ENCODE peak calls at places on chromosomes 5 and 9, in ten cellular contexts. One of them, this sample, is unnamed.

GRCh38 chr9:115262477-115262876 is 144.5 kb upstream of the TNC start:
- DNase-seq in adrenal gland: peak
- DNase-seq in uterus: peak
- DNase-seq in nephron progenitor cell: no peak
- DNase-seq in upper lobe of right lung: peak
- DNase-seq in NCI-H510A treated with DMSO at 0.1 percent for 48 hours: peak
- DNase-seq in A549: peak
- DNase-seq in Right ventricle myocardium inferior: peak
- DNase-seq in amniotic stem cell: no peak
- DNase-seq in activated CD8-positive, alpha-beta memory T cell treated with anti-CD3 and anti-CD28 coated beads for 1 hour: no peak
- DNase-seq in this sample: no peak

GRCh38 chr5:33936381-33937016 is at the start of gene RXFP3:
- DNase-seq in adrenal gland: peak
- DNase-seq in upper lobe of right lung: no peak
- DNase-seq in nephron progenitor cell: no peak
- DNase-seq in NCI-H510A treated with DMSO at 0.1 percent for 48 hours: no peak
- DNase-seq in amniotic stem cell: no peak
- DNase-seq in uterus: no peak
- DNase-seq in A549: no peak
- DNase-seq in activated CD8-positive, alpha-beta memory T cell treated with anti-CD3 and anti-CD28 coated beads for 1 hour: no peak
- DNase-seq in Right ventricle myocardium inferior: no peak
- DNase-seq in this sample: no peak

GRCh38 chr9:100277166-100277979 is 75.4 kb downstream of the TEX10 start:
- DNase-seq in NCI-H510A treated with DMSO at 0.1 percent for 48 hours: no peak
- DNase-seq in nephron progenitor cell: no peak
- DNase-seq in upper lobe of right lung: no peak
- DNase-seq in activated CD8-positive, alpha-beta memory T cell treated with anti-CD3 and anti-CD28 coated beads for 1 hour: no peak
- DNase-seq in uterus: no peak
- DNase-seq in adrenal gland: no peak
- DNase-seq in Right ventricle myocardium inferior: no peak
- DNase-seq in amniotic stem cell: no peak
- DNase-seq in A549: no peak
- DNase-seq in this sample: no peak

GRCh38 chr9:78028926-78029325 is 2.7 kb downstream of the GNAQ start:
- DNase-seq in upper lobe of right lung: no peak
- DNase-seq in activated CD8-positive, alpha-beta memory T cell treated with anti-CD3 and anti-CD28 coated beads for 1 hour: no peak
- DNase-seq in amniotic stem cell: no peak
- DNase-seq in Right ventricle myocardium inferior: no peak
- DNase-seq in NCI-H510A treated with DMSO at 0.1 percent for 48 hours: no peak
- DNase-seq in A549: no peak
- DNase-seq in adrenal gland: no peak
- DNase-seq in uterus: no peak
- DNase-seq in nephron progenitor cell: no peak
- DNase-seq in this sample: peak

GRCh38 chr5:139640432-139641115 is 7.6 kb upstream of the CXXC5 start:
- DNase-seq in nephron progenitor cell: no peak
- DNase-seq in NCI-H510A treated with DMSO at 0.1 percent for 48 hours: no peak
- DNase-seq in uterus: no peak
- DNase-seq in upper lobe of right lung: no peak
- DNase-seq in amniotic stem cell: no peak
- DNase-seq in activated CD8-positive, alpha-beta memory T cell treated with anti-CD3 and anti-CD28 coated beads for 1 hour: no peak
- DNase-seq in adrenal gland: no peak
- DNase-seq in A549: no peak
- DNase-seq in Right ventricle myocardium inferior: peak
- DNase-seq in this sample: no peak

GRCh38 chr5:134738963-134739661 is 764 bp downstream of the CAMLG start:
- DNase-seq in uterus: no peak
- DNase-seq in amniotic stem cell: peak
- DNase-seq in adrenal gland: peak
- DNase-seq in activated CD8-positive, alpha-beta memory T cell treated with anti-CD3 and anti-CD28 coated beads for 1 hour: no peak
- DNase-seq in NCI-H510A treated with DMSO at 0.1 percent for 48 hours: peak
- DNase-seq in nephron progenitor cell: peak
- DNase-seq in A549: peak
- DNase-seq in upper lobe of right lung: peak
- DNase-seq in Right ventricle myocardium inferior: no peak
- DNase-seq in this sample: peak

GRCh38 chr5:111582962-111583669 is 70.8 kb upstream of the STARD4 start:
- DNase-seq in Right ventricle myocardium inferior: no peak
- DNase-seq in upper lobe of right lung: no peak
- DNase-seq in amniotic stem cell: peak
- DNase-seq in nephron progenitor cell: no peak
- DNase-seq in uterus: no peak
- DNase-seq in adrenal gland: no peak
- DNase-seq in NCI-H510A treated with DMSO at 0.1 percent for 48 hours: no peak
- DNase-seq in A549: no peak
- DNase-seq in activated CD8-positive, alpha-beta memory T cell treated with anti-CD3 and anti-CD28 coated beads for 1 hour: no peak
- DNase-seq in this sample: no peak

GRCh38 chr5:117473075-117473595 is 898.5 kb upstream of the SEMA6A start:
- DNase-seq in NCI-H510A treated with DMSO at 0.1 percent for 48 hours: no peak
- DNase-seq in uterus: no peak
- DNase-seq in amniotic stem cell: no peak
- DNase-seq in activated CD8-positive, alpha-beta memory T cell treated with anti-CD3 and anti-CD28 coated beads for 1 hour: no peak
- DNase-seq in upper lobe of right lung: no peak
- DNase-seq in adrenal gland: no peak
- DNase-seq in nephron progenitor cell: no peak
- DNase-seq in Right ventricle myocardium inferior: no peak
- DNase-seq in A549: no peak
- DNase-seq in this sample: no peak

GRCh38 chr9:68808481-68808880 is 103.4 kb downstream of the PIP5K1B start:
- DNase-seq in activated CD8-positive, alpha-beta memory T cell treated with anti-CD3 and anti-CD28 coated beads for 1 hour: no peak
- DNase-seq in amniotic stem cell: no peak
- DNase-seq in adrenal gland: no peak
- DNase-seq in A549: no peak
- DNase-seq in uterus: no peak
- DNase-seq in nephron progenitor cell: no peak
- DNase-seq in upper lobe of right lung: no peak
- DNase-seq in Right ventricle myocardium inferior: no peak
- DNase-seq in NCI-H510A treated with DMSO at 0.1 percent for 48 hours: no peak
- DNase-seq in this sample: no peak

GRCh38 chr5:6404129-6404528 is 25.8 kb upstream of the MED10 start:
- DNase-seq in Right ventricle myocardium inferior: no peak
- DNase-seq in activated CD8-positive, alpha-beta memory T cell treated with anti-CD3 and anti-CD28 coated beads for 1 hour: no peak
- DNase-seq in A549: no peak
- DNase-seq in nephron progenitor cell: no peak
- DNase-seq in adrenal gland: no peak
- DNase-seq in upper lobe of right lung: no peak
- DNase-seq in amniotic stem cell: no peak
- DNase-seq in NCI-H510A treated with DMSO at 0.1 percent for 48 hours: no peak
- DNase-seq in uterus: no peak
- DNase-seq in this sample: no peak

GRCh38 chr5:105544300-105544699 is 1981.7 kb upstream of the NUDT12 start:
- DNase-seq in nephron progenitor cell: no peak
- DNase-seq in Right ventricle myocardium inferior: no peak
- DNase-seq in A549: no peak
- DNase-seq in activated CD8-positive, alpha-beta memory T cell treated with anti-CD3 and anti-CD28 coated beads for 1 hour: no peak
- DNase-seq in amniotic stem cell: no peak
- DNase-seq in NCI-H510A treated with DMSO at 0.1 percent for 48 hours: no peak
- DNase-seq in uterus: no peak
- DNase-seq in adrenal gland: no peak
- DNase-seq in upper lobe of right lung: no peak
- DNase-seq in this sample: no peak

GRCh38 chr9:78566948-78567675 is 270.2 kb downstream of the PSAT1 start:
- DNase-seq in A549: no peak
- DNase-seq in adrenal gland: no peak
- DNase-seq in Right ventricle myocardium inferior: no peak
- DNase-seq in amniotic stem cell: no peak
- DNase-seq in NCI-H510A treated with DMSO at 0.1 percent for 48 hours: no peak
- DNase-seq in nephron progenitor cell: no peak
- DNase-seq in activated CD8-positive, alpha-beta memory T cell treated with anti-CD3 and anti-CD28 coated beads for 1 hour: no peak
- DNase-seq in upper lobe of right lung: no peak
- DNase-seq in uterus: no peak
- DNase-seq in this sample: no peak

GRCh38 chr9:88786291-88787054 is 204.8 kb upstream of the S1PR3 start:
- DNase-seq in nephron progenitor cell: no peak
- DNase-seq in upper lobe of right lung: no peak
- DNase-seq in activated CD8-positive, alpha-beta memory T cell treated with anti-CD3 and anti-CD28 coated beads for 1 hour: no peak
- DNase-seq in NCI-H510A treated with DMSO at 0.1 percent for 48 hours: no peak
- DNase-seq in uterus: no peak
- DNase-seq in adrenal gland: no peak
- DNase-seq in A549: no peak
- DNase-seq in Right ventricle myocardium inferior: no peak
- DNase-seq in amniotic stem cell: no peak
- DNase-seq in this sample: no peak

GRCh38 chr5:180593446-180594206 is 2.3 kb upstream of the SCGB3A1 start:
- DNase-seq in A549: no peak
- DNase-seq in upper lobe of right lung: no peak
- DNase-seq in NCI-H510A treated with DMSO at 0.1 percent for 48 hours: no peak
- DNase-seq in activated CD8-positive, alpha-beta memory T cell treated with anti-CD3 and anti-CD28 coated beads for 1 hour: no peak
- DNase-seq in nephron progenitor cell: no peak
- DNase-seq in amniotic stem cell: no peak
- DNase-seq in uterus: no peak
- DNase-seq in Right ventricle myocardium inferior: no peak
- DNase-seq in adrenal gland: no peak
- DNase-seq in this sample: no peak

This sample was measured in endothelial cell of umbilical vein.